ENCODE peak calls at places on chromosomes 16 and 17, in six cellular contexts. K is kidney tubule cell; F is HFFc6; D is stimulated activated CD4-positive, alpha-beta T cell treated with anti-CD3 and anti-CD28 coated beads, Interleukin-1b, Interleukin-23, amount 100 ng/mL, for 1 hour; N is HL-60; S is HS-5. G is an unnamed sample.

GRCh38 chr17:29151567-29151966 is 28.6 kb downstream of the MYO18A start:
- DNase-seq in K (peak; percentile 61), F (peak; percentile 68), D (no peak), N (no peak), S (no peak), G (no peak)

GRCh38 chr16:51822471-51822870 is 671.4 kb upstream of the SALL1 start:
- DNase-seq in K (peak; percentile 15), F (no peak), D (no peak), N (no peak), S (no peak), G (no peak)

GRCh38 chr17:42387663-42388380 is 420 bp downstream of the STAT3 start:
- DNase-seq in K (peak; percentile 64), F (no peak), D (no peak), N (peak; percentile 72), S (no peak), G (peak; percentile 84)

GRCh38 chr16:65763640-65764305 is 602.7 kb upstream of the CDH5 start:
- DNase-seq in K (no peak), F (no peak), D (no peak), N (peak; percentile 51), S (no peak), G (no peak)

GRCh38 chr16:25580071-25580470 is 111.7 kb upstream of the HS3ST4 start:
- DNase-seq in K (no peak), F (no peak), D (no peak), N (no peak), S (no peak), G (no peak)

GRCh38 chr17:48818361-48818841 is 1.4 kb upstream of the TTLL6 start:
- DNase-seq in K (no peak), F (no peak), D (no peak), N (no peak), S (no peak), G (no peak)

GRCh38 chr17:1718362-1719165 is 5.9 kb upstream of the WDR81 start:
- DNase-seq in K (no peak), F (no peak), D (no peak), N (no peak), S (no peak), G (no peak)

GRCh38 chr17:29346462-29346861 is 43.7 kb upstream of the TAOK1 start:
- DNase-seq in K (no peak), F (no peak), D (no peak), N (no peak), S (no peak), G (no peak)

GRCh38 chr16:4316103-4316731 is 350 bp downstream of the GLIS2 start:
- DNase-seq in K (no peak), F (no peak), D (no peak), N (no peak), S (no peak), G (no peak)

GRCh38 chr17:82902972-82903874 is 63.4 kb upstream of the ZNF750 start:
- DNase-seq in K (no peak), F (no peak), D (no peak), N (no peak), S (no peak), G (no peak)

GRCh38 chr16:84514874-84515835 is 10.7 kb upstream of the MEAK7 start:
- DNase-seq in K (no peak), F (no peak), D (peak; percentile 33), N (peak; percentile 86), S (no peak), G (peak; percentile 18)

GRCh38 chr17:42586514-42587230 is 9.1 kb upstream of the PSMC3IP start:
- DNase-seq in K (no peak), F (no peak), D (no peak), N (no peak), S (no peak), G (no peak)

GRCh38 chr17:43530303-43531081 is 15.6 kb downstream of the ETV4 start:
- DNase-seq in K (peak; percentile 72), F (peak; percentile 50), D (no peak), N (no peak), S (no peak), G (no peak)

GRCh38 chr17:14061666-14062560 is 7.4 kb upstream of the COX10 start:
- DNase-seq in K (peak; percentile 51), F (peak; percentile 80), D (no peak), N (no peak), S (peak; percentile 73), G (no peak)

GRCh38 chr16:86986809-86987487 is 330.2 kb downstream of the C16orf95 start:
- DNase-seq in K (no peak), F (peak; percentile 7), D (no peak), N (no peak), S (no peak), G (no peak)

GRCh38 chr17:82200743-82201497 is 11.7 kb downstream of the CCDC57 start:
- DNase-seq in K (no peak), F (no peak), D (no peak), N (no peak), S (no peak), G (peak; percentile 22)

GRCh38 chr17:41624208-41625101 is at the start of gene KRT17:
- DNase-seq in K (peak; percentile 30), F (no peak), D (no peak), N (peak; percentile 18), S (no peak), G (no peak)

GRCh38 chr17:58277107-58277506 is 3.6 kb downstream of the MPO start:
- DNase-seq in K (no peak), F (no peak), D (no peak), N (no peak), S (no peak), G (peak; percentile 82)

GRCh38 chr17:36938566-36939058 is 1.3 kb downstream of the LHX1 start:
- DNase-seq in K (no peak), F (no peak), D (no peak), N (no peak), S (no peak), G (no peak)

GRCh38 chr16:8611122-8611521 is 10.4 kb upstream of the METTL22 start:
- DNase-seq in K (no peak), F (no peak), D (no peak), N (no peak), S (no peak), G (no peak)

GRCh38 chr16:58507195-58507962 is 7.4 kb downstream of the NDRG4 start:
- DNase-seq in K (no peak), F (no peak), D (no peak), N (no peak), S (no peak), G (no peak)

GRCh38 chr16:67967183-67967955 is 1.1 kb downstream of the SLC12A4 start:
- DNase-seq in K (peak; percentile 49), F (peak; percentile 45), D (no peak), N (no peak), S (no peak), G (peak; percentile 12)

GRCh38 chr17:57341611-57342010 is 85.3 kb downstream of the MSI2 start:
- DNase-seq in K (no peak), F (no peak), D (no peak), N (no peak), S (no peak), G (no peak)

GRCh38 chr17:1557355-1558095 is 5.1 kb downstream of the PITPNA start:
- DNase-seq in K (no peak), F (no peak), D (no peak), N (no peak), S (no peak), G (no peak)

GRCh38 chr17:81253358-81254131 is 14.4 kb downstream of the NDUFAF8 start:
- DNase-seq in K (peak; percentile 37), F (no peak), D (peak; percentile 41), N (no peak), S (no peak), G (peak; percentile 39)

GRCh38 chr16:89473791-89474414 is 16.5 kb downstream of the ANKRD11 start:
- DNase-seq in K (peak; percentile 52), F (peak; percentile 38), D (no peak), N (no peak), S (no peak), G (peak; percentile 64)

GRCh38 chr17:49249292-49249794 is 18.8 kb upstream of the PHOSPHO1 start:
- DNase-seq in K (peak; percentile 39), F (no peak), D (no peak), N (no peak), S (no peak), G (no peak)